ENCODE peak calls at places on chromosomes 2 and 18, in seven cellular contexts. O, I, W, M, Q, D and Z are unnamed samples. For H3K4me1, the result is how much of the 10 kb centered on the place peaks cover.

GRCh38 chr18:49431563-49431962 is 28.9 kb downstream of the DYM start:
- DNase-seq in Q (no peak), O (no peak), M (no peak), I (no peak), W (no peak), D (no peak), Z (no peak)

GRCh38 chr2:220847587-220847986 is 724.5 kb downstream of the EPHA4 start:
- DNase-seq in I (peak), D (no peak), O (no peak), M (no peak), Q (no peak), W (no peak), Z (no peak)

GRCh38 chr2:204892506-204893255 is 347.4 kb downstream of the PARD3B start:
- DNase-seq in D (no peak), I (peak), W (no peak), Q (no peak), M (no peak), O (no peak), Z (no peak)

GRCh38 chr2:157830696-157831570 is 45.2 kb downstream of the ACVR1 start:
- DNase-seq in W (no peak), O (peak), D (peak), I (peak), Q (no peak), M (no peak), Z (no peak)

GRCh38 chr2:226795281-226796011 is 4.2 kb downstream of the IRS1 start:
- DNase-seq in I (peak), O (no peak), M (no peak), W (no peak), D (peak), Q (no peak), Z (no peak)

GRCh38 chr2:69958480-69958879 is 3.0 kb downstream of the ASPRV1 start:
- DNase-seq in D (no peak), I (no peak), M (no peak), O (no peak), W (no peak), Q (no peak), Z (no peak)

GRCh38 chr2:219737270-219737691 is 109.9 kb downstream of the SLC4A3 start:
- DNase-seq in M (no peak), I (peak), Q (peak), O (no peak), W (no peak), D (no peak), Z (peak)

GRCh38 chr2:1808921-1809551 is 64.7 kb upstream of the PXDN start:
- DNase-seq in Q (no peak), D (no peak), I (peak), O (no peak), M (no peak), W (no peak), Z (no peak)

GRCh38 chr2:19361325-19361990 is 3.0 kb upstream of the OSR1 start:
- DNase-seq in O (peak), I (peak), M (no peak), W (no peak), D (peak), Q (no peak), Z (no peak)

GRCh38 chr18:70058916-70059315 is 111.2 kb upstream of the CD226 start:
- DNase-seq in Q (no peak), W (no peak), I (no peak), M (no peak), D (no peak), O (no peak), Z (no peak)

GRCh38 chr2:225670111-225670974 is 270.8 kb downstream of the NYAP2 start:
- DNase-seq in W (no peak), I (peak), Q (peak), D (no peak), M (peak), O (no peak), Z (no peak)

GRCh38 chr2:45345331-45346305 is 265.4 kb downstream of the SRBD1 start:
- DNase-seq in D (no peak), M (no peak), Q (no peak), O (no peak), W (no peak), I (no peak), Z (peak)

GRCh38 chr18:10851824-10852225 is 297.5 kb downstream of the PIEZO2 start:
- DNase-seq in D (no peak), Q (peak), O (peak), M (peak), I (peak), W (no peak), Z (no peak)

GRCh38 chr2:215430528-215431187 is 5.2 kb downstream of the FN1 start:
- DNase-seq in D (no peak), O (no peak), I (peak), Q (peak), M (no peak), W (no peak), Z (no peak)
- H3K27ac ChIP-seq in D (no peak), O (no peak), I (peak), Q (peak), M (no peak), W (no peak), Z (peak)

GRCh38 chr2:15728247-15728721 is 136.6 kb downstream of the DDX1 start:
- DNase-seq in Q (no peak), O (no peak), D (no peak), W (no peak), I (no peak), M (no peak), Z (no peak)
- H3K4me1 ChIP-seq in Q (under half), O (under half), D (under half), W (under half), I (under half), M (under half), Z (under half)

DNA sequence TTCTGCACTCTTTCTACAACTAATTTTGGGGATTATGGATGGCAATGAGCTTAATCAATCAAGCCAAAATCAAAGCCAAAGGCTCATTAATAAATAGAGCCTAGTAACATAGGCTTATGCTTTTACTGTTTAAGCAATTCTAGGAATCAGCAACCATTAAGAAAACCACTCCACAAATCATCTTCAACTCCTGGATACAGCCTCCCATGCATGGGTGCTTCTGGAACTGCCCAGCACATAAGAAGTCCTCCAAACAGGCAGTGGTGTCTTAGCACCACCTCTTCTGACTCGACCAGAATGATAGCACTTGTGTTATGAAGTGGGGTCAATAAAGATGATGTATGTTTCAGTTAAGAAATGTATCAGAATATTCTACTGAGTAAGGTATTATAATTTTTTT is 104.4 kb upstream of the SERPINE2 start:
- DNase-seq in Q (no peak), M (no peak), O (no peak), D (no peak), I (peak), W (no peak), Z (no peak)
- H3K27ac ChIP-seq in Q (no peak), M (no peak), O (no peak), D (no peak), I (peak), W (no peak), Z (no peak)

GRCh38 chr2:11243512-11243911 is 88.2 kb downstream of the SLC66A3 start:
- DNase-seq in O (no peak), I (no peak), Q (no peak), M (no peak), D (no peak), W (no peak), Z (no peak)

GRCh38 chr2:11244091-11244826 is 89.0 kb downstream of the SLC66A3 start:
- DNase-seq in W (no peak), O (no peak), Q (no peak), M (no peak), I (no peak), D (no peak), Z (no peak)

GRCh38 chr2:11242545-11243174 is 87.4 kb downstream of the SLC66A3 start:
- DNase-seq in Q (no peak), M (no peak), I (no peak), W (no peak), D (no peak), O (no peak), Z (no peak)

GRCh38 chr2:11241804-11242203 is 86.5 kb downstream of the SLC66A3 start:
- DNase-seq in I (no peak), Q (no peak), W (no peak), D (no peak), O (no peak), M (no peak), Z (no peak)

GRCh38 chr2:11245322-11245721 is 90.1 kb downstream of the SLC66A3 start:
- DNase-seq in D (no peak), O (no peak), Q (no peak), I (no peak), M (no peak), W (no peak), Z (no peak)
- H3K4me1 ChIP-seq in D (under half), O (under half), Q (under half), I (under half), M (under half), W (under half), Z (under half)

GRCh38 chr2:167140330-167140729 is 252.1 kb downstream of the XIRP2 start:
- DNase-seq in I (no peak), M (no peak), O (no peak), Q (no peak), D (no peak), W (no peak), Z (no peak)

GRCh38 chr2:167140767-167141166 is 252.5 kb downstream of the XIRP2 start:
- DNase-seq in M (no peak), W (no peak), D (no peak), Q (peak), O (no peak), I (peak), Z (no peak)

GRCh38 chr2:167144179-167144898 is 256.1 kb downstream of the XIRP2 start:
- DNase-seq in M (no peak), I (peak), D (no peak), Q (no peak), W (no peak), O (no peak), Z (no peak)

GRCh38 chr2:167147254-167147941 is 259.1 kb downstream of the XIRP2 start:
- DNase-seq in O (no peak), M (no peak), Q (no peak), D (no peak), W (no peak), I (no peak), Z (no peak)

GRCh38 chr2:167142554-167142953 is 254.3 kb downstream of the XIRP2 start:
- DNase-seq in I (no peak), M (no peak), D (no peak), O (no peak), W (no peak), Q (no peak), Z (no peak)
- H3K27ac ChIP-seq in I (no peak), M (no peak), D (no peak), O (no peak), W (no peak), Q (no peak), Z (no peak)

DNA sequence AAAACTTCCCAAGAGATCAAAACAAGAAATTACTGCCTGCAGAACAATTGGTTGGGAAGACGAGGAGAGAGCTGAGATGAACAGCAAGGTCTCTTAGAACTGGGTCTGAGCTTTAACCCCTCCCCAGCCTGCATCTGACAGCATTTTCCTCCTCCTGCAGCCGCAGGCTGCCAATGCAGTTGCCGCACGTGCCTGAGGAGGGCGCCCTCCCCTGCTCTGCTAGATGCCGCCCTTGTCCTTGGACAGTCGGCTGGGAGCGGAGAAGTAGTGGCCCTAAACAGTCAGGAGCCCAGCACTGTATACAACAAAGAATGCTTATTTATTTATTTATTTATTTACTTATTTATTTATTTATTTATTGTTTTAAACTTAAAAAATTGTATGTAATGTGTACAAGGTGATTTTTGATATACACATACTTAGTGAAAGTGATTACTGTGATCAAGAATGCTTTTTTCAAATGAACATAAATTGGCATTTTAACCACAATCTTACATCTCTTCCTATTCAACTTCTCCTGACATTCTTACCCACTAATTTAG is 776.4 kb downstream of the TSN start:
- DNase-seq in M (no peak), Q (no peak), W (no peak), O (no peak), D (no peak), I (no peak), Z (no peak)
- H3K4me1 ChIP-seq in M (under half), Q (under half), W (under half), O (under half), D (under half), I (under half), Z (under half)

GRCh38 chr2:26033270-26033768 is 565 bp upstream of the RAB10 start:
- DNase-seq in D (peak), I (peak), O (peak), Q (peak), W (no peak), M (peak), Z (no peak)

GRCh38 chr2:26034597-26035067 is 748 bp downstream of the RAB10 start:
- DNase-seq in W (peak), M (peak), I (peak), Q (peak), D (no peak), O (peak), Z (no peak)

GRCh38 chr2:26039603-26040367 is 5.9 kb downstream of the RAB10 start:
- DNase-seq in D (no peak), O (no peak), Q (no peak), I (no peak), W (no peak), M (peak), Z (no peak)

GRCh38 chr2:26033769-26034596 is at the start of gene RAB10:
- DNase-seq in W (peak), M (peak), O (peak), I (peak), Q (peak), D (peak), Z (peak)

DNA sequence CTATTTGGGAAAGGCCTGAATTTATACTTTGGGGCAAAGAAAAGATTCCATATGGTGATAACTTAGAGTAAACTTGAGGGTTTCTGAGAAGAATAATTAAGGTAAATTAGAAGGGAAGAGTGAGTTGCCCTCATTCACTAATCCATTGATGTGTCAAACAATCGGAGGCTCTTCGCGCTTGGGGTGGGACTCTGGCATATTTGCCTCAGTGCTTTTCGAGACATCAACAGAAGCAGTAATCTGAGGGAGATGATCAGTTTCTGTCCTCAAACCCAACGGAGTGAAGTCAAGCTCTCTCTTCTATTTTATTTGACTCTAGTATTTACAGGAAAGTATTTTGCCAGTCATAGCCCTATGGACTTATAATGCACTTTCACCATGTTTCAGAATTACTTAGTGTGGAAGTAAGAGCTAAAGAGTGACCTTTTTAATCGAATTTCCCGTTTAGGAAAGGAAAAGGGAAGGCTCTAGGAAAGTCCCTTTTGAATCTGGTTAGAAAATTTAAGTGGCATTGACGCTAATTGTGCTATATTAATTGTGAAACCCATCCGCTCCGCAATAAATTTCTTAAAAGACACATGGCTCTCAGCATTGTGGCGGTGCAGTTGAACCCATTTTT is 1.3 kb downstream of the RAB10 start:
- DNase-seq in D (no peak), M (peak), Q (no peak), I (peak), O (peak), W (no peak), Z (no peak)
- H3K27ac ChIP-seq in D (peak), M (peak), Q (peak), I (peak), O (peak), W (peak), Z (peak)